ENCODE peak calls at places on chromosomes 3 and 15, in four cellular contexts. One of them, this sample, is unnamed.

GRCh38 chr3:157981819-157982218 is 124.4 kb downstream of the SHOX2 start:
- DNase-seq in fibroblast of lung: peak
- DNase-seq in cardiac muscle cell: no peak
- DNase-seq in H9: no peak
- DNase-seq in this sample: peak

GRCh38 chr3:128073807-128074206 is 21.6 kb downstream of the SEC61A1 start:
- DNase-seq in fibroblast of lung: no peak
- DNase-seq in cardiac muscle cell: no peak
- DNase-seq in H9: no peak
- DNase-seq in this sample: no peak

GRCh38 chr3:10407361-10407760 is 86.4 kb upstream of the SEC13 start:
- DNase-seq in fibroblast of lung: no peak
- DNase-seq in cardiac muscle cell: no peak
- DNase-seq in H9: no peak
- DNase-seq in this sample: no peak

GRCh38 chr15:50141856-50142255 is 22.8 kb upstream of the ATP8B4 start:
- DNase-seq in fibroblast of lung: no peak
- DNase-seq in cardiac muscle cell: no peak
- DNase-seq in H9: no peak
- DNase-seq in this sample: no peak

GRCh38 chr3:194773666-194774455 is 88.2 kb downstream of the FAM43A start:
- DNase-seq in fibroblast of lung: no peak
- DNase-seq in cardiac muscle cell: no peak
- DNase-seq in H9: no peak
- DNase-seq in this sample: peak

GRCh38 chr3:96814581-96815567 is at the start of gene EPHA6:
- DNase-seq in fibroblast of lung: peak
- DNase-seq in cardiac muscle cell: peak
- DNase-seq in H9: peak
- DNase-seq in this sample: peak

GRCh38 chr15:91067026-91067425 is 33.0 kb upstream of the SV2B start:
- DNase-seq in fibroblast of lung: peak
- DNase-seq in cardiac muscle cell: no peak
- DNase-seq in H9: no peak
- DNase-seq in this sample: no peak

GRCh38 chr3:187686874-187687273 is 15.5 kb downstream of the RTP2 start:
- DNase-seq in fibroblast of lung: no peak
- DNase-seq in cardiac muscle cell: no peak
- DNase-seq in H9: no peak
- DNase-seq in this sample: no peak

GRCh38 chr3:127775398-127776109 is 46.8 kb downstream of the MGLL start:
- DNase-seq in fibroblast of lung: peak
- DNase-seq in cardiac muscle cell: no peak
- DNase-seq in H9: no peak
- DNase-seq in this sample: peak

GRCh38 chr15:83204697-83205096 is 2.9 kb downstream of the HDGFL3 start:
- DNase-seq in fibroblast of lung: peak
- DNase-seq in cardiac muscle cell: peak
- DNase-seq in H9: no peak
- DNase-seq in this sample: peak

GRCh38 chr3:112038863-112039262 is 4.3 kb downstream of the TMPRSS7 start:
- DNase-seq in fibroblast of lung: peak
- DNase-seq in cardiac muscle cell: no peak
- DNase-seq in H9: no peak
- DNase-seq in this sample: no peak

GRCh38 chr3:57974796-57975388 is 33.3 kb upstream of the FLNB start:
- DNase-seq in fibroblast of lung: peak
- DNase-seq in cardiac muscle cell: no peak
- DNase-seq in H9: no peak
- DNase-seq in this sample: peak

GRCh38 chr3:139940622-139941021 is 5.6 kb downstream of the CLSTN2 start:
- DNase-seq in fibroblast of lung: no peak
- DNase-seq in cardiac muscle cell: no peak
- DNase-seq in H9: no peak
- DNase-seq in this sample: no peak

GRCh38 chr15:84775867-84776449 is 27.6 kb downstream of the ZNF592 start:
- DNase-seq in fibroblast of lung: no peak
- DNase-seq in cardiac muscle cell: no peak
- DNase-seq in H9: no peak
- DNase-seq in this sample: peak

GRCh38 chr3:30607032-30607833 is 832 bp downstream of the TGFBR2 start:
- DNase-seq in fibroblast of lung: peak
- DNase-seq in cardiac muscle cell: peak
- DNase-seq in H9: peak
- DNase-seq in this sample: peak

GRCh38 chr3:35502699-35503098 is 136.6 kb upstream of the ARPP21 start:
- DNase-seq in fibroblast of lung: no peak
- DNase-seq in cardiac muscle cell: no peak
- DNase-seq in H9: no peak
- DNase-seq in this sample: no peak

GRCh38 chr15:22981336-22981840 is 1.2 kb upstream of the CYFIP1 start:
- DNase-seq in fibroblast of lung: no peak
- DNase-seq in cardiac muscle cell: no peak
- DNase-seq in H9: no peak
- DNase-seq in this sample: no peak

GRCh38 chr3:10771486-10772225 is 44.4 kb upstream of the SLC6A11 start:
- DNase-seq in fibroblast of lung: no peak
- DNase-seq in cardiac muscle cell: no peak
- DNase-seq in H9: no peak
- DNase-seq in this sample: no peak

GRCh38 chr3:114660124-114660523 is 366.3 kb downstream of the TIGIT start:
- DNase-seq in fibroblast of lung: peak
- DNase-seq in cardiac muscle cell: no peak
- DNase-seq in H9: no peak
- DNase-seq in this sample: no peak

GRCh38 chr3:176521531-176522175 is 675.6 kb downstream of the TBL1XR1 start:
- DNase-seq in fibroblast of lung: peak
- DNase-seq in cardiac muscle cell: no peak
- DNase-seq in H9: no peak
- DNase-seq in this sample: no peak

GRCh38 chr15:27479232-27480140 is 508.5 kb downstream of the GABRG3 start:
- DNase-seq in fibroblast of lung: peak
- DNase-seq in cardiac muscle cell: no peak
- DNase-seq in H9: no peak
- DNase-seq in this sample: no peak

GRCh38 chr15:80779658-80780415 is 667 bp downstream of the CEMIP start:
- DNase-seq in fibroblast of lung: peak
- DNase-seq in cardiac muscle cell: peak
- DNase-seq in H9: peak
- DNase-seq in this sample: peak

GRCh38 chr3:134955874-134956273 is 160.8 kb downstream of the EPHB1 start:
- DNase-seq in fibroblast of lung: no peak
- DNase-seq in cardiac muscle cell: no peak
- DNase-seq in H9: no peak
- DNase-seq in this sample: no peak

GRCh38 chr3:119322021-119322522 is 27.9 kb downstream of the ARHGAP31 start:
- DNase-seq in fibroblast of lung: peak
- DNase-seq in cardiac muscle cell: no peak
- DNase-seq in H9: no peak
- DNase-seq in this sample: peak

GRCh38 chr15:88476635-88477038 is 9.1 kb downstream of the MRPS11 start:
- DNase-seq in fibroblast of lung: peak
- DNase-seq in cardiac muscle cell: peak
- DNase-seq in H9: peak
- DNase-seq in this sample: peak

GRCh38 chr15:99155961-99156443 is 51.1 kb downstream of the SYNM start:
- DNase-seq in fibroblast of lung: peak
- DNase-seq in cardiac muscle cell: no peak
- DNase-seq in H9: no peak
- DNase-seq in this sample: no peak

GRCh38 chr3:37904614-37905047 is 43.0 kb downstream of the CTDSPL start:
- DNase-seq in fibroblast of lung: peak
- DNase-seq in cardiac muscle cell: no peak
- DNase-seq in H9: no peak
- DNase-seq in this sample: no peak

GRCh38 chr3:12141350-12141749 is 17.4 kb downstream of the TIMP4 start:
- DNase-seq in fibroblast of lung: no peak
- DNase-seq in cardiac muscle cell: no peak
- DNase-seq in H9: no peak
- DNase-seq in this sample: no peak

GRCh38 chr15:88469321-88469720 is 1.8 kb downstream of the MRPS11 start:
- DNase-seq in fibroblast of lung: no peak
- DNase-seq in cardiac muscle cell: no peak
- DNase-seq in H9: no peak
- DNase-seq in this sample: no peak

GRCh38 chr3:155912574-155913190 is 42.2 kb downstream of the GMPS start:
- DNase-seq in fibroblast of lung: peak
- DNase-seq in cardiac muscle cell: no peak
- DNase-seq in H9: no peak
- DNase-seq in this sample: peak

GRCh38 chr15:41935566-41936020 is 36.8 kb downstream of the EHD4 start:
- DNase-seq in fibroblast of lung: no peak
- DNase-seq in cardiac muscle cell: no peak
- DNase-seq in H9: no peak
- DNase-seq in this sample: no peak

GRCh38 chr15:70936326-70936725 is 43.7 kb downstream of the LRRC49 start:
- DNase-seq in fibroblast of lung: peak
- DNase-seq in cardiac muscle cell: peak
- DNase-seq in H9: no peak
- DNase-seq in this sample: no peak

GRCh38 chr15:82108489-82109078 is 62.8 kb upstream of the MEX3B start:
- DNase-seq in fibroblast of lung: peak
- DNase-seq in cardiac muscle cell: peak
- DNase-seq in H9: peak
- DNase-seq in this sample: peak

GRCh38 chr15:51051776-51052175 is 42.9 kb downstream of the TNFAIP8L3 start:
- DNase-seq in fibroblast of lung: peak
- DNase-seq in cardiac muscle cell: no peak
- DNase-seq in H9: no peak
- DNase-seq in this sample: peak

GRCh38 chr15:45378149-45378912 is at the start of gene GATM:
- DNase-seq in fibroblast of lung: peak
- DNase-seq in cardiac muscle cell: peak
- DNase-seq in H9: peak
- DNase-seq in this sample: peak

GRCh38 chr15:68626283-68626682 is 47.5 kb downstream of the CORO2B start:
- DNase-seq in fibroblast of lung: no peak
- DNase-seq in cardiac muscle cell: no peak
- DNase-seq in H9: no peak
- DNase-seq in this sample: no peak

GRCh38 chr3:71652786-71653419 is 69.4 kb upstream of the FOXP1 start:
- DNase-seq in fibroblast of lung: peak
- DNase-seq in cardiac muscle cell: peak
- DNase-seq in H9: no peak
- DNase-seq in this sample: peak

DNA sequence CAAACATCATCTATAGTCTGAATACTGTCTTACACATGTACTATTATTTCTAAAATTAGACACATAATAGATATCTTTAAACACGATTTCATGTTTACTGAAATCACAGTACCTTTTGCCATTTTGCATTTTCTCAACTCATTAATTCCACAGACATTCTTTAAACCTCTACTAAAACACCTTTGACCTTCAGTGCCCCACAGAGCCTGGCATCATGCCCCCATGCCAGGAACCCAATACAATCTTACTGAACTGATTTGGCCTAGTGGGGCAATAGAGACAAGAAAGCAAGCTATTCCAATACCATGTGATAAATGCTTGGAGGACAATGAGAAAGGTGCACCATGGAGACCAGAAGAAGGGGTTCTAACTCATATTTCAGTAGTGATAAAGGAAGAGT is 19.3 kb upstream of the GUCA1C start:
- DNase-seq in fibroblast of lung: no peak
- DNase-seq in cardiac muscle cell: no peak
- DNase-seq in H9: no peak
- DNase-seq in this sample: peak
- TF ChIP-seq CTCF in fibroblast of lung: no peak
- TF ChIP-seq CTCF in cardiac muscle cell: no peak
- TF ChIP-seq CTCF in H9: no peak
- TF ChIP-seq CTCF in this sample: no peak

DNA sequence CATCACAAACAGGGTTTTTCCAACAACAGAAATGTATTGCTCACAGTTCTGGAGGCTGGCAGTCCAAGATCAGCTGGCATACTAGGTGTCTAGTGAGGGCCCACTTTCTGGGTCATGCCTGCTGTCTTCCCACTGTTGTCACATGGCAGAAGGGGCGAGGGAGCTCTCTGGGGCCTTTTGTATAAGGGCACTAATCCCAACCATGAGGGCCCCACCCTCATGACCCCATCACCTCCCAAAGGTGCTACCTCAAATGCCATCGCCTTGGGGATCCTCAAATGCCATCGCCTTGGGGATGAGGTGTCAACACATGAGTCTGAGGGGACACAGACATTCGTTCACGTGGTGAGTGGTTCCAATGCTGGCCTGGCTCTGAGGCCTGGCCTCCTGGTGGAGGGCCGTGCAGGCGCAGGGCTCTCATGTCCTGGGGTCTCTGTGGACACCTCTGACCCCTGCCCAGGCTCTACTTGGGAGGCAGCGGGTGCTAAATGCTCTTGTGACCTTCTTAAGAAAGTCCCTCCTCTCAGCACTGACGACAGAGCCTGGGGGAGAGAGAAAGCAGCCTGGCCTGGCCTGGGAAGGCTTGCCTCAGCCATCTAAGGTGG is 16.8 kb downstream of the NUP210 start:
- DNase-seq in fibroblast of lung: no peak
- DNase-seq in cardiac muscle cell: no peak
- DNase-seq in H9: no peak
- DNase-seq in this sample: no peak
- TF ChIP-seq CTCF in fibroblast of lung: no peak
- TF ChIP-seq CTCF in cardiac muscle cell: no peak
- TF ChIP-seq CTCF in H9: peak
- TF ChIP-seq CTCF in this sample: no peak

GRCh38 chr3:68206524-68207117 is 552.2 kb upstream of the SUCLG2 start:
- DNase-seq in fibroblast of lung: no peak
- DNase-seq in cardiac muscle cell: no peak
- DNase-seq in H9: no peak
- DNase-seq in this sample: no peak
- TF ChIP-seq CTCF in fibroblast of lung: no peak
- TF ChIP-seq CTCF in cardiac muscle cell: no peak
- TF ChIP-seq CTCF in H9: no peak
- TF ChIP-seq CTCF in this sample: no peak

GRCh38 chr3:106208979-106209378 is 340.2 kb upstream of the CBLB start:
- DNase-seq in fibroblast of lung: peak
- DNase-seq in cardiac muscle cell: no peak
- DNase-seq in H9: no peak
- DNase-seq in this sample: no peak
- TF ChIP-seq CTCF in fibroblast of lung: no peak
- TF ChIP-seq CTCF in cardiac muscle cell: peak
- TF ChIP-seq CTCF in H9: peak
- TF ChIP-seq CTCF in this sample: peak

This sample was measured in osteoblast.